ENCODE peak calls at places on chromosomes 4 and X, in six cellular contexts. One of them, this sample, is unnamed.
A peak's percentile ranks its signal among the peaks of the same experiment; 100 is the strongest.

GRCh38 chr4:167775374-167775773 is 317.0 kb upstream of the ANXA10 start:
- DNase-seq in mesendoderm: no peak
- DNase-seq in endothelial cell: no peak
- DNase-seq in activated CD4-positive, alpha-beta memory T cell treated with anti-CD3 and anti-CD28 coated beads for 36 hours: no peak
- DNase-seq in lung: no peak
- DNase-seq in bronchial epithelial cell: peak; percentile 62
- DNase-seq in this sample: no peak

GRCh38 chr4:140090215-140090731 is 63.7 kb downstream of the MAML3 start:
- DNase-seq in activated CD4-positive, alpha-beta memory T cell treated with anti-CD3 and anti-CD28 coated beads for 36 hours: no peak
- DNase-seq in bronchial epithelial cell: peak; percentile 63
- DNase-seq in endothelial cell: no peak
- DNase-seq in lung: no peak
- DNase-seq in mesendoderm: peak; percentile 89
- DNase-seq in this sample: no peak

GRCh38 chrX:109773374-109773773 is 40.3 kb upstream of the ACSL4 start:
- DNase-seq in bronchial epithelial cell: no peak
- DNase-seq in endothelial cell: no peak
- DNase-seq in mesendoderm: no peak
- DNase-seq in activated CD4-positive, alpha-beta memory T cell treated with anti-CD3 and anti-CD28 coated beads for 36 hours: no peak
- DNase-seq in lung: no peak
- DNase-seq in this sample: no peak

GRCh38 chrX:66110112-66110511 is 53.9 kb upstream of the HEPH start:
- DNase-seq in mesendoderm: peak; percentile 21
- DNase-seq in bronchial epithelial cell: peak; percentile 23
- DNase-seq in lung: no peak
- DNase-seq in activated CD4-positive, alpha-beta memory T cell treated with anti-CD3 and anti-CD28 coated beads for 36 hours: peak; percentile 9
- DNase-seq in endothelial cell: peak; percentile 2
- DNase-seq in this sample: peak; percentile 11

GRCh38 chrX:116276191-116276700 is 105.7 kb downstream of the AGTR2 start:
- DNase-seq in activated CD4-positive, alpha-beta memory T cell treated with anti-CD3 and anti-CD28 coated beads for 36 hours: no peak
- DNase-seq in endothelial cell: no peak
- DNase-seq in bronchial epithelial cell: no peak
- DNase-seq in lung: no peak
- DNase-seq in mesendoderm: no peak
- DNase-seq in this sample: no peak

GRCh38 chr4:57137261-57137660 is 27.1 kb upstream of the IGFBP7 start:
- DNase-seq in activated CD4-positive, alpha-beta memory T cell treated with anti-CD3 and anti-CD28 coated beads for 36 hours: no peak
- DNase-seq in endothelial cell: no peak
- DNase-seq in bronchial epithelial cell: peak; percentile 32
- DNase-seq in mesendoderm: no peak
- DNase-seq in lung: no peak
- DNase-seq in this sample: no peak

GRCh38 chr4:8640816-8641215 is 48.3 kb downstream of the CPZ start:
- DNase-seq in lung: no peak
- DNase-seq in mesendoderm: no peak
- DNase-seq in endothelial cell: no peak
- DNase-seq in bronchial epithelial cell: no peak
- DNase-seq in activated CD4-positive, alpha-beta memory T cell treated with anti-CD3 and anti-CD28 coated beads for 36 hours: no peak
- DNase-seq in this sample: no peak

GRCh38 chr4:87120411-87121162 is 99.8 kb downstream of the KLHL8 start:
- DNase-seq in activated CD4-positive, alpha-beta memory T cell treated with anti-CD3 and anti-CD28 coated beads for 36 hours: no peak
- DNase-seq in bronchial epithelial cell: peak; percentile 98
- DNase-seq in lung: peak; percentile 77
- DNase-seq in endothelial cell: no peak
- DNase-seq in mesendoderm: no peak
- DNase-seq in this sample: peak; percentile 69

GRCh38 chr4:17912011-17912410 is 101.2 kb downstream of the NCAPG start:
- DNase-seq in endothelial cell: no peak
- DNase-seq in lung: no peak
- DNase-seq in mesendoderm: no peak
- DNase-seq in bronchial epithelial cell: no peak
- DNase-seq in activated CD4-positive, alpha-beta memory T cell treated with anti-CD3 and anti-CD28 coated beads for 36 hours: no peak
- DNase-seq in this sample: no peak

GRCh38 chr4:184932343-184932742 is 85.9 kb upstream of the HELT start:
- DNase-seq in activated CD4-positive, alpha-beta memory T cell treated with anti-CD3 and anti-CD28 coated beads for 36 hours: no peak
- DNase-seq in lung: no peak
- DNase-seq in mesendoderm: peak; percentile 95
- DNase-seq in bronchial epithelial cell: no peak
- DNase-seq in endothelial cell: no peak
- DNase-seq in this sample: no peak

GRCh38 chr4:95124906-95125504 is 367.2 kb downstream of the BMPR1B start:
- DNase-seq in activated CD4-positive, alpha-beta memory T cell treated with anti-CD3 and anti-CD28 coated beads for 36 hours: no peak
- DNase-seq in lung: no peak
- DNase-seq in bronchial epithelial cell: peak; percentile 63
- DNase-seq in mesendoderm: peak; percentile 81
- DNase-seq in endothelial cell: peak; percentile 34
- DNase-seq in this sample: no peak

GRCh38 chr4:86497980-86498379 is 96.1 kb upstream of the PTPN13 start:
- DNase-seq in mesendoderm: no peak
- DNase-seq in bronchial epithelial cell: no peak
- DNase-seq in lung: no peak
- DNase-seq in activated CD4-positive, alpha-beta memory T cell treated with anti-CD3 and anti-CD28 coated beads for 36 hours: no peak
- DNase-seq in endothelial cell: no peak
- DNase-seq in this sample: no peak

GRCh38 chr4:2862528-2862927 is 18.9 kb downstream of the ADD1 start:
- DNase-seq in endothelial cell: no peak
- DNase-seq in mesendoderm: peak; percentile 86
- DNase-seq in lung: no peak
- DNase-seq in activated CD4-positive, alpha-beta memory T cell treated with anti-CD3 and anti-CD28 coated beads for 36 hours: no peak
- DNase-seq in bronchial epithelial cell: peak; percentile 25
- DNase-seq in this sample: no peak

GRCh38 chr4:27318740-27319139 is 458.1 kb downstream of the STIM2 start:
- DNase-seq in mesendoderm: peak; percentile 84
- DNase-seq in endothelial cell: peak; percentile 46
- DNase-seq in lung: no peak
- DNase-seq in bronchial epithelial cell: peak; percentile 25
- DNase-seq in activated CD4-positive, alpha-beta memory T cell treated with anti-CD3 and anti-CD28 coated beads for 36 hours: peak; percentile 20
- DNase-seq in this sample: peak; percentile 63

GRCh38 chr4:77728420-77728819 is 90.7 kb downstream of the CNOT6L start:
- DNase-seq in activated CD4-positive, alpha-beta memory T cell treated with anti-CD3 and anti-CD28 coated beads for 36 hours: no peak
- DNase-seq in lung: no peak
- DNase-seq in mesendoderm: peak; percentile 13
- DNase-seq in bronchial epithelial cell: no peak
- DNase-seq in endothelial cell: no peak
- DNase-seq in this sample: no peak

GRCh38 chr4:37793562-37793961 is 32.9 kb upstream of the PGM2 start:
- DNase-seq in mesendoderm: peak; percentile 37
- DNase-seq in activated CD4-positive, alpha-beta memory T cell treated with anti-CD3 and anti-CD28 coated beads for 36 hours: peak; percentile 12
- DNase-seq in lung: peak; percentile 39
- DNase-seq in endothelial cell: no peak
- DNase-seq in bronchial epithelial cell: peak; percentile 14
- DNase-seq in this sample: no peak

GRCh38 chrX:46268429-46268828 is 276.8 kb downstream of the ZNF674 start:
- DNase-seq in bronchial epithelial cell: peak; percentile 88
- DNase-seq in mesendoderm: no peak
- DNase-seq in lung: no peak
- DNase-seq in endothelial cell: no peak
- DNase-seq in activated CD4-positive, alpha-beta memory T cell treated with anti-CD3 and anti-CD28 coated beads for 36 hours: peak; percentile 28
- DNase-seq in this sample: no peak

GRCh38 chr4:53905935-53906377 is 158.4 kb downstream of the CHIC2 start:
- DNase-seq in endothelial cell: no peak
- DNase-seq in activated CD4-positive, alpha-beta memory T cell treated with anti-CD3 and anti-CD28 coated beads for 36 hours: no peak
- DNase-seq in bronchial epithelial cell: peak; percentile 62
- DNase-seq in mesendoderm: peak; percentile 86
- DNase-seq in lung: no peak
- DNase-seq in this sample: no peak

GRCh38 chr4:7971159-7971631 is 31.5 kb upstream of the AFAP1 start:
- DNase-seq in bronchial epithelial cell: no peak
- DNase-seq in activated CD4-positive, alpha-beta memory T cell treated with anti-CD3 and anti-CD28 coated beads for 36 hours: peak; percentile 45
- DNase-seq in endothelial cell: no peak
- DNase-seq in mesendoderm: no peak
- DNase-seq in lung: no peak
- DNase-seq in this sample: peak; percentile 49

GRCh38 chr4:47372561-47372960 is 90.9 kb downstream of the COMMD8 start:
- DNase-seq in endothelial cell: no peak
- DNase-seq in lung: no peak
- DNase-seq in bronchial epithelial cell: no peak
- DNase-seq in mesendoderm: no peak
- DNase-seq in activated CD4-positive, alpha-beta memory T cell treated with anti-CD3 and anti-CD28 coated beads for 36 hours: no peak
- DNase-seq in this sample: no peak

GRCh38 chrX:87409113-87409841 is 108.3 kb upstream of the KLHL4 start:
- DNase-seq in endothelial cell: no peak
- DNase-seq in bronchial epithelial cell: peak; percentile 45
- DNase-seq in activated CD4-positive, alpha-beta memory T cell treated with anti-CD3 and anti-CD28 coated beads for 36 hours: no peak
- DNase-seq in mesendoderm: peak; percentile 6
- DNase-seq in lung: peak; percentile 77
- DNase-seq in this sample: no peak

GRCh38 chrX:18173494-18174180 is 47.0 kb downstream of the BEND2 start:
- DNase-seq in bronchial epithelial cell: no peak
- DNase-seq in endothelial cell: no peak
- DNase-seq in activated CD4-positive, alpha-beta memory T cell treated with anti-CD3 and anti-CD28 coated beads for 36 hours: no peak
- DNase-seq in mesendoderm: no peak
- DNase-seq in lung: no peak
- DNase-seq in this sample: no peak

GRCh38 chrX:129931411-129932136 is 25.6 kb downstream of the UTP14A start:
- DNase-seq in mesendoderm: peak; percentile 96
- DNase-seq in activated CD4-positive, alpha-beta memory T cell treated with anti-CD3 and anti-CD28 coated beads for 36 hours: peak; percentile 81
- DNase-seq in bronchial epithelial cell: peak; percentile 68
- DNase-seq in lung: peak; percentile 93
- DNase-seq in endothelial cell: peak; percentile 83
- DNase-seq in this sample: peak; percentile 94

This sample was measured in left colon.